ENCODE peak calls at places on chromosomes 16 and 17, in seven cellular contexts. One of them, this sample, is unnamed.

GRCh38 chr16:69793521-69793920 is 31.4 kb downstream of the WWP2 start:
- DNase-seq in CD4-positive, alpha-beta T cell: no peak
- DNase-seq in stomach: no peak
- DNase-seq in fibroblast of lung: no peak
- DNase-seq in body of pancreas: no peak
- DNase-seq in AG04450: no peak
- DNase-seq in cardiac muscle cell: no peak
- DNase-seq in this sample: no peak

GRCh38 chr17:58621174-58621573 is 70.7 kb downstream of the TEX14 start:
- DNase-seq in CD4-positive, alpha-beta T cell: no peak
- DNase-seq in stomach: no peak
- DNase-seq in fibroblast of lung: no peak
- DNase-seq in body of pancreas: no peak
- DNase-seq in AG04450: no peak
- DNase-seq in cardiac muscle cell: no peak
- DNase-seq in this sample: no peak

GRCh38 chr16:11742041-11742535 is 569 bp downstream of the TXNDC11 start:
- DNase-seq in CD4-positive, alpha-beta T cell: peak; percentile 31
- DNase-seq in stomach: peak; percentile 58
- DNase-seq in fibroblast of lung: peak; percentile 6
- DNase-seq in body of pancreas: peak; percentile 61
- DNase-seq in AG04450: no peak
- DNase-seq in cardiac muscle cell: no peak
- DNase-seq in this sample: peak; percentile 80

GRCh38 chr17:79146562-79146961 is 71.9 kb downstream of the ENGASE start:
- DNase-seq in CD4-positive, alpha-beta T cell: no peak
- DNase-seq in stomach: no peak
- DNase-seq in fibroblast of lung: no peak
- DNase-seq in body of pancreas: no peak
- DNase-seq in AG04450: no peak
- DNase-seq in cardiac muscle cell: no peak
- DNase-seq in this sample: no peak

GRCh38 chr16:27677300-27677699 is 127.4 kb downstream of the KATNIP start:
- DNase-seq in CD4-positive, alpha-beta T cell: no peak
- DNase-seq in stomach: no peak
- DNase-seq in fibroblast of lung: peak; percentile 5
- DNase-seq in body of pancreas: no peak
- DNase-seq in AG04450: no peak
- DNase-seq in cardiac muscle cell: no peak
- DNase-seq in this sample: no peak

GRCh38 chr17:65170839-65171238 is 33.7 kb downstream of the RGS9 start:
- DNase-seq in CD4-positive, alpha-beta T cell: no peak
- DNase-seq in stomach: peak; percentile 55
- DNase-seq in fibroblast of lung: no peak
- DNase-seq in body of pancreas: peak; percentile 77
- DNase-seq in AG04450: no peak
- DNase-seq in cardiac muscle cell: no peak
- DNase-seq in this sample: no peak

GRCh38 chr16:29864205-29864604 is 1.2 kb upstream of the CDIPT start:
- DNase-seq in CD4-positive, alpha-beta T cell: no peak
- DNase-seq in stomach: no peak
- DNase-seq in fibroblast of lung: no peak
- DNase-seq in body of pancreas: no peak
- DNase-seq in AG04450: no peak
- DNase-seq in cardiac muscle cell: no peak
- DNase-seq in this sample: no peak

GRCh38 chr17:45070001-45070400 is 8.9 kb downstream of the NMT1 start:
- DNase-seq in CD4-positive, alpha-beta T cell: no peak
- DNase-seq in stomach: no peak
- DNase-seq in fibroblast of lung: no peak
- DNase-seq in body of pancreas: no peak
- DNase-seq in AG04450: no peak
- DNase-seq in cardiac muscle cell: no peak
- DNase-seq in this sample: no peak

GRCh38 chr16:87581867-87582220 is 20.5 kb upstream of the JPH3 start:
- DNase-seq in CD4-positive, alpha-beta T cell: no peak
- DNase-seq in stomach: peak; percentile 56
- DNase-seq in fibroblast of lung: peak; percentile 99
- DNase-seq in body of pancreas: peak; percentile 49
- DNase-seq in AG04450: peak; percentile 95
- DNase-seq in cardiac muscle cell: no peak
- DNase-seq in this sample: peak; percentile 80

GRCh38 chr16:15605869-15606520 is 37.0 kb downstream of the MARF1 start:
- DNase-seq in CD4-positive, alpha-beta T cell: no peak
- DNase-seq in stomach: no peak
- DNase-seq in fibroblast of lung: no peak
- DNase-seq in body of pancreas: no peak
- DNase-seq in AG04450: no peak
- DNase-seq in cardiac muscle cell: no peak
- DNase-seq in this sample: no peak

GRCh38 chr17:48995332-48995870 is 1.8 kb upstream of the IGF2BP1 start:
- DNase-seq in CD4-positive, alpha-beta T cell: no peak
- DNase-seq in stomach: no peak
- DNase-seq in fibroblast of lung: peak; percentile 27
- DNase-seq in body of pancreas: no peak
- DNase-seq in AG04450: no peak
- DNase-seq in cardiac muscle cell: peak; percentile 59
- DNase-seq in this sample: no peak
- H3K27me3 ChIP-seq in CD4-positive, alpha-beta T cell: peaks cover 89% of the 10 kb centered on the region
- H3K27me3 ChIP-seq in stomach: peaks cover 42% of the 10 kb centered on the region
- H3K27me3 ChIP-seq in fibroblast of lung: peaks cover 54% of the 10 kb centered on the region
- H3K27me3 ChIP-seq in body of pancreas: peaks cover 7% of the 10 kb centered on the region
- H3K27me3 ChIP-seq in AG04450: peaks cover 37% of the 10 kb centered on the region
- H3K27me3 ChIP-seq in cardiac muscle cell: no peaks in the 10 kb centered on the region
- H3K27me3 ChIP-seq in this sample: peaks cover 40% of the 10 kb centered on the region

GRCh38 chr17:13302983-13303382 is 285.2 kb upstream of the ELAC2 start:
- DNase-seq in CD4-positive, alpha-beta T cell: no peak
- DNase-seq in stomach: no peak
- DNase-seq in fibroblast of lung: no peak
- DNase-seq in body of pancreas: no peak
- DNase-seq in AG04450: no peak
- DNase-seq in cardiac muscle cell: no peak
- DNase-seq in this sample: no peak

GRCh38 chr17:13311301-13311700 is 290.4 kb downstream of the HS3ST3A1 start:
- DNase-seq in CD4-positive, alpha-beta T cell: no peak
- DNase-seq in stomach: no peak
- DNase-seq in fibroblast of lung: peak; percentile 78
- DNase-seq in body of pancreas: no peak
- DNase-seq in AG04450: no peak
- DNase-seq in cardiac muscle cell: no peak
- DNase-seq in this sample: no peak

GRCh38 chr17:13310858-13311257 is 290.9 kb downstream of the HS3ST3A1 start:
- DNase-seq in CD4-positive, alpha-beta T cell: no peak
- DNase-seq in stomach: no peak
- DNase-seq in fibroblast of lung: no peak
- DNase-seq in body of pancreas: no peak
- DNase-seq in AG04450: no peak
- DNase-seq in cardiac muscle cell: no peak
- DNase-seq in this sample: no peak

GRCh38 chr17:13306310-13306962 is 288.6 kb upstream of the ELAC2 start:
- DNase-seq in CD4-positive, alpha-beta T cell: no peak
- DNase-seq in stomach: no peak
- DNase-seq in fibroblast of lung: peak; percentile 88
- DNase-seq in body of pancreas: peak; percentile 44
- DNase-seq in AG04450: peak; percentile 46
- DNase-seq in cardiac muscle cell: peak; percentile 77
- DNase-seq in this sample: no peak
- TF ChIP-seq CTCF in CD4-positive, alpha-beta T cell: no peak
- TF ChIP-seq CTCF in stomach: no peak
- TF ChIP-seq CTCF in fibroblast of lung: peak; percentile 74
- TF ChIP-seq CTCF in body of pancreas: peak; percentile 21
- TF ChIP-seq CTCF in AG04450: peak; percentile 62
- TF ChIP-seq CTCF in cardiac muscle cell: peak; percentile 70
- TF ChIP-seq CTCF in this sample: no peak

GRCh38 chr17:40809721-40810421 is 10.1 kb upstream of the KRT28 start:
- DNase-seq in CD4-positive, alpha-beta T cell: no peak
- DNase-seq in stomach: no peak
- DNase-seq in fibroblast of lung: no peak
- DNase-seq in body of pancreas: no peak
- DNase-seq in AG04450: no peak
- DNase-seq in cardiac muscle cell: no peak
- DNase-seq in this sample: no peak

GRCh38 chr17:40812639-40813038 is 9.8 kb downstream of the KRT10 start:
- DNase-seq in CD4-positive, alpha-beta T cell: no peak
- DNase-seq in stomach: no peak
- DNase-seq in fibroblast of lung: no peak
- DNase-seq in body of pancreas: no peak
- DNase-seq in AG04450: no peak
- DNase-seq in cardiac muscle cell: no peak
- DNase-seq in this sample: no peak

GRCh38 chr17:40813804-40814203 is 8.6 kb downstream of the KRT10 start:
- DNase-seq in CD4-positive, alpha-beta T cell: no peak
- DNase-seq in stomach: no peak
- DNase-seq in fibroblast of lung: no peak
- DNase-seq in body of pancreas: no peak
- DNase-seq in AG04450: no peak
- DNase-seq in cardiac muscle cell: no peak
- DNase-seq in this sample: no peak

GRCh38 chr17:40806131-40806530 is 6.4 kb upstream of the KRT28 start:
- DNase-seq in CD4-positive, alpha-beta T cell: no peak
- DNase-seq in stomach: no peak
- DNase-seq in fibroblast of lung: no peak
- DNase-seq in body of pancreas: no peak
- DNase-seq in AG04450: no peak
- DNase-seq in cardiac muscle cell: no peak
- DNase-seq in this sample: no peak

DNA sequence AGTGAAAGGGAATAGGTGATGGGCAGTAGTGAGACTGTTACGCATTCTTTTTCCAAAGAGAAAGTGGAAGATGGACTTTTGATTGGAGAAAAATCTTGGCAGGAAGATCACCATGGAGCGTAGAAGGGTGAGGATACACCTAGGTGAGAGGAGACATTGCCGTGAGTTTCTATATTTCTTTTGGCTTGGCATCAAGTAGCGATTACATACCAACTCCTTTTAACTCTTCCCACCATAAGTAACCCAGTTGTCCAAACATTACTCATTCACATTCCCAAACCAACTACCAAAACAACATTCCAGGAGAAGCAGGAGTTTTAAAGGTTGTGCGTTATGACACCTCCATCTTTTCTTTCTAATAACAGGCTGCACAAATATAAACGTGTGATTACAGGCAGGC is 10.7 kb upstream of the KRT28 start:
- DNase-seq in CD4-positive, alpha-beta T cell: no peak
- DNase-seq in stomach: no peak
- DNase-seq in fibroblast of lung: no peak
- DNase-seq in body of pancreas: no peak
- DNase-seq in AG04450: peak; percentile 7
- DNase-seq in cardiac muscle cell: no peak
- DNase-seq in this sample: no peak
- H3K27me3 ChIP-seq in CD4-positive, alpha-beta T cell: peaks cover 67% of the 10 kb centered on the region
- H3K27me3 ChIP-seq in stomach: peaks cover 3% of the 10 kb centered on the region
- H3K27me3 ChIP-seq in fibroblast of lung: peaks cover 22% of the 10 kb centered on the region
- H3K27me3 ChIP-seq in body of pancreas: no peaks in the 10 kb centered on the region
- H3K27me3 ChIP-seq in AG04450: peaks cover 17% of the 10 kb centered on the region
- H3K27me3 ChIP-seq in cardiac muscle cell: peaks cover 99% of the 10 kb centered on the region
- H3K27me3 ChIP-seq in this sample: peaks cover 64% of the 10 kb centered on the region

GRCh38 chr17:981292-981658 is 1.7 kb upstream of the NXN start:
- DNase-seq in CD4-positive, alpha-beta T cell: no peak
- DNase-seq in stomach: no peak
- DNase-seq in fibroblast of lung: no peak
- DNase-seq in body of pancreas: no peak
- DNase-seq in AG04450: no peak
- DNase-seq in cardiac muscle cell: no peak
- DNase-seq in this sample: no peak
- TF ChIP-seq CTCF in CD4-positive, alpha-beta T cell: peak; percentile 35
- TF ChIP-seq CTCF in stomach: no peak
- TF ChIP-seq CTCF in fibroblast of lung: no peak
- TF ChIP-seq CTCF in body of pancreas: no peak
- TF ChIP-seq CTCF in AG04450: no peak
- TF ChIP-seq CTCF in cardiac muscle cell: no peak
- TF ChIP-seq CTCF in this sample: no peak

DNA sequence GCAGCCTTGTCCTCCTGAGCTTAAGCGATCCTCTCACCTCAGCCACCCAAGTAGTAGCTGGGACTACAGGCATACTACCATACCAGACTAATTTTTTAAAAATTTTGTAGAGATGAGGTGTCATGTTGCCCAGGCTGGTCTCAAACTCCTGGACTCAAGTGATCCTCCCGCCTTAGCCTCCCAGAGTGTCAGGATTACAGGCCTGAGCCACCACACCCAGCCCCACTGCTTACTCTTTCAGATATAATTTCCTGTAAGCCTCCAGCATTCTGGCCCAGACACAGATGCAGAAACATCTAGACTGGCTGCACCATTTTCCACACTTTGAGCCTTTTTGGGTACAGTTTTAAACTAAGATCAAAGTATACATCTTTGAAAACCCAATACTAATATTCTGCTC is 8.4 kb upstream of the WSB1 start:
- DNase-seq in CD4-positive, alpha-beta T cell: no peak
- DNase-seq in stomach: no peak
- DNase-seq in fibroblast of lung: no peak
- DNase-seq in body of pancreas: no peak
- DNase-seq in AG04450: no peak
- DNase-seq in cardiac muscle cell: no peak
- DNase-seq in this sample: no peak
- H3K27me3 ChIP-seq in CD4-positive, alpha-beta T cell: no peaks in the 10 kb centered on the region
- H3K27me3 ChIP-seq in stomach: no peaks in the 10 kb centered on the region
- H3K27me3 ChIP-seq in fibroblast of lung: peaks cover 8% of the 10 kb centered on the region
- H3K27me3 ChIP-seq in body of pancreas: no peaks in the 10 kb centered on the region
- H3K27me3 ChIP-seq in AG04450: no peaks in the 10 kb centered on the region
- H3K27me3 ChIP-seq in cardiac muscle cell: no peaks in the 10 kb centered on the region
- H3K27me3 ChIP-seq in this sample: no peaks in the 10 kb centered on the region

GRCh38 chr16:80341242-80341641 is 199.6 kb upstream of the DYNLRB2 start:
- DNase-seq in CD4-positive, alpha-beta T cell: no peak
- DNase-seq in stomach: no peak
- DNase-seq in fibroblast of lung: no peak
- DNase-seq in body of pancreas: no peak
- DNase-seq in AG04450: no peak
- DNase-seq in cardiac muscle cell: peak; percentile 23
- DNase-seq in this sample: no peak
- TF ChIP-seq CTCF in CD4-positive, alpha-beta T cell: no peak
- TF ChIP-seq CTCF in stomach: no peak
- TF ChIP-seq CTCF in fibroblast of lung: no peak
- TF ChIP-seq CTCF in body of pancreas: no peak
- TF ChIP-seq CTCF in AG04450: no peak
- TF ChIP-seq CTCF in cardiac muscle cell: no peak
- TF ChIP-seq CTCF in this sample: no peak

GRCh38 chr17:32546031-32546444 is 59.2 kb downstream of the CDK5R1 start:
- DNase-seq in CD4-positive, alpha-beta T cell: no peak
- DNase-seq in stomach: no peak
- DNase-seq in fibroblast of lung: no peak
- DNase-seq in body of pancreas: no peak
- DNase-seq in AG04450: no peak
- DNase-seq in cardiac muscle cell: no peak
- DNase-seq in this sample: no peak
- H3K27me3 ChIP-seq in CD4-positive, alpha-beta T cell: no peaks in the 10 kb centered on the region
- H3K27me3 ChIP-seq in stomach: no peaks in the 10 kb centered on the region
- H3K27me3 ChIP-seq in fibroblast of lung: no peaks in the 10 kb centered on the region
- H3K27me3 ChIP-seq in body of pancreas: no peaks in the 10 kb centered on the region
- H3K27me3 ChIP-seq in AG04450: no peaks in the 10 kb centered on the region
- H3K27me3 ChIP-seq in cardiac muscle cell: no peaks in the 10 kb centered on the region
- H3K27me3 ChIP-seq in this sample: no peaks in the 10 kb centered on the region

GRCh38 chr16:83418565-83418964 is 389.2 kb upstream of the HSBP1 start:
- DNase-seq in CD4-positive, alpha-beta T cell: no peak
- DNase-seq in stomach: no peak
- DNase-seq in fibroblast of lung: no peak
- DNase-seq in body of pancreas: no peak
- DNase-seq in AG04450: no peak
- DNase-seq in cardiac muscle cell: no peak
- DNase-seq in this sample: no peak
- TF ChIP-seq CTCF in CD4-positive, alpha-beta T cell: no peak
- TF ChIP-seq CTCF in stomach: no peak
- TF ChIP-seq CTCF in fibroblast of lung: no peak
- TF ChIP-seq CTCF in body of pancreas: no peak
- TF ChIP-seq CTCF in AG04450: peak; percentile 6
- TF ChIP-seq CTCF in cardiac muscle cell: no peak
- TF ChIP-seq CTCF in this sample: no peak

GRCh38 chr16:985646-986400 is 4.3 kb downstream of the SOX8 start:
- DNase-seq in CD4-positive, alpha-beta T cell: no peak
- DNase-seq in stomach: no peak
- DNase-seq in fibroblast of lung: no peak
- DNase-seq in body of pancreas: no peak
- DNase-seq in AG04450: no peak
- DNase-seq in cardiac muscle cell: no peak
- DNase-seq in this sample: no peak
- H3K27me3 ChIP-seq in CD4-positive, alpha-beta T cell: no peaks in the 10 kb centered on the region
- H3K27me3 ChIP-seq in stomach: no peaks in the 10 kb centered on the region
- H3K27me3 ChIP-seq in fibroblast of lung: peaks cover 23% of the 10 kb centered on the region
- H3K27me3 ChIP-seq in body of pancreas: no peaks in the 10 kb centered on the region
- H3K27me3 ChIP-seq in AG04450: peaks cover 56% of the 10 kb centered on the region
- H3K27me3 ChIP-seq in cardiac muscle cell: peaks cover 27% of the 10 kb centered on the region
- H3K27me3 ChIP-seq in this sample: no peaks in the 10 kb centered on the region